ENCODE peak calls at places on chromosome 2, in four cellular contexts. Z is stimulated activated CD8-positive, alpha-beta memory T cell treated with anti-CD3 and anti-CD28 coated beads, Interleukin-15, amount 100 ng/mL, for 48 hours; O is IMR-90; T is OCI-M1. S is an unnamed sample.

GRCh38 chr2:138485019-138485418 is 16.6 kb upstream of the SPOPL start:
- DNase-seq in Z (no peak), O (no peak), T (no peak), S (no peak)

GRCh38 chr2:193334401-193334800 is 1139.7 kb upstream of the TMEFF2 start:
- DNase-seq in Z (no peak), O (no peak), T (no peak), S (no peak)

GRCh38 chr2:188159484-188159883 is 132.2 kb upstream of the GULP1 start:
- DNase-seq in Z (no peak), O (no peak), T (no peak), S (peak; percentile 18)

GRCh38 chr2:180663016-180663471 is 317.4 kb upstream of the UBE2E3 start:
- DNase-seq in Z (no peak), O (no peak), T (peak; percentile 57), S (peak; percentile 11)

GRCh38 chr2:160492401-160493226 is 993 bp downstream of the RBMS1 start:
- DNase-seq in Z (peak; percentile 53), O (peak; percentile 67), T (no peak), S (peak; percentile 76)

GRCh38 chr2:46294185-46294836 is 2.9 kb upstream of the EPAS1 start:
- DNase-seq in Z (no peak), O (no peak), T (peak; percentile 27), S (peak; percentile 42)

GRCh38 chr2:227655454-227655853 is 11.2 kb upstream of the SCYGR5 start:
- DNase-seq in Z (no peak), O (peak; percentile 91), T (peak; percentile 12), S (peak; percentile 91)

GRCh38 chr2:1481406-1482252 is 68.4 kb downstream of the TPO start:
- DNase-seq in Z (no peak), O (no peak), T (no peak), S (no peak)

S was measured in EL.